ENCODE peak calls at places on chromosomes 3 and 15, in four cellular contexts. L is tibial artery; X is HepG2; C is CD4-positive, CD25-positive, alpha-beta regulatory T cell. R is an unnamed sample. For H3K4me1, the result is how much of the 10 kb centered on the place peaks cover.

GRCh38 chr3:81910244-81910852 is 148.9 kb upstream of the GBE1 start:
- DNase-seq in X (peak), C (peak), L (no peak), R (no peak)

GRCh38 chr15:32028921-32029320 is 1.4 kb upstream of the CHRNA7 start:
- DNase-seq in C (no peak), X (no peak), L (no peak), R (no peak)

GRCh38 chr3:159795050-159795449 is 193.6 kb upstream of the IL12A start:
- DNase-seq in C (no peak), L (no peak), X (no peak), R (no peak)

GRCh38 chr3:129018751-129019150 is 17.6 kb downstream of the EFCC1 start:
- DNase-seq in C (no peak), L (peak), X (no peak), R (no peak)

GRCh38 chr3:42984701-42985100 is 5.6 kb downstream of the GASK1A start:
- DNase-seq in C (no peak), L (no peak), X (no peak), R (no peak)

GRCh38 chr15:45454825-45455224 is 67.7 kb downstream of the SLC30A4 start:
- DNase-seq in C (peak), L (no peak), X (no peak), R (peak)

GRCh38 chr15:80072285-80072684 is 12.8 kb downstream of the ZFAND6 start:
- DNase-seq in X (peak), L (no peak), C (peak), R (no peak)

GRCh38 chr15:67126551-67127333 is 61.3 kb downstream of the SMAD3 start:
- DNase-seq in C (no peak), X (peak), L (peak), R (no peak)

GRCh38 chr3:126146525-126147146 is 33.8 kb downstream of the ALDH1L1 start:
- DNase-seq in C (no peak), X (no peak), L (peak), R (no peak)

GRCh38 chr3:85725809-85726208 is 767.0 kb downstream of the CADM2 start:
- DNase-seq in L (no peak), C (no peak), X (peak), R (no peak)

GRCh38 chr3:126983653-126984390 is 907 bp downstream of the PLXNA1 start:
- DNase-seq in C (peak), L (no peak), X (no peak), R (no peak)

GRCh38 chr3:49358217-49358883 is at the start of gene GPX1:
- DNase-seq in C (peak), L (peak), X (peak), R (peak)

GRCh38 chr3:16323737-16324136 is 58.7 kb downstream of the OXNAD1 start:
- DNase-seq in C (no peak), X (no peak), L (no peak), R (no peak)

GRCh38 chr15:99435138-99435695 is 130.6 kb upstream of the MEF2A start:
- DNase-seq in L (peak), C (no peak), X (no peak), R (no peak)

GRCh38 chr15:50828610-50829206 is 63.2 kb upstream of the SPPL2A start:
- DNase-seq in C (no peak), X (peak), L (no peak), R (no peak)

GRCh38 chr15:55652363-55652762 is 64.2 kb upstream of the PYGO1 start:
- DNase-seq in C (no peak), L (no peak), X (no peak), R (no peak)

GRCh38 chr3:133361435-133361834 is 38.4 kb upstream of the BFSP2 start:
- DNase-seq in X (no peak), C (no peak), L (no peak), R (no peak)

GRCh38 chr3:48367201-48367600 is 4.8 kb upstream of the FBXW12 start:
- DNase-seq in X (no peak), C (no peak), L (no peak), R (no peak)

GRCh38 chr3:99949956-99950670 is 132.5 kb downstream of the CMSS1 start:
- DNase-seq in X (no peak), C (no peak), L (no peak), R (no peak)

GRCh38 chr3:51940648-51941421 is 869 bp downstream of the RRP9 start:
- DNase-seq in C (no peak), X (no peak), L (peak), R (no peak)

GRCh38 chr3:39286771-39287170 is 6.9 kb upstream of the CX3CR1 start:
- DNase-seq in L (no peak), X (no peak), C (no peak), R (no peak)
- H3K4me1 ChIP-seq in L (under half), X (under half), C (under half), R (under half)

DNA sequence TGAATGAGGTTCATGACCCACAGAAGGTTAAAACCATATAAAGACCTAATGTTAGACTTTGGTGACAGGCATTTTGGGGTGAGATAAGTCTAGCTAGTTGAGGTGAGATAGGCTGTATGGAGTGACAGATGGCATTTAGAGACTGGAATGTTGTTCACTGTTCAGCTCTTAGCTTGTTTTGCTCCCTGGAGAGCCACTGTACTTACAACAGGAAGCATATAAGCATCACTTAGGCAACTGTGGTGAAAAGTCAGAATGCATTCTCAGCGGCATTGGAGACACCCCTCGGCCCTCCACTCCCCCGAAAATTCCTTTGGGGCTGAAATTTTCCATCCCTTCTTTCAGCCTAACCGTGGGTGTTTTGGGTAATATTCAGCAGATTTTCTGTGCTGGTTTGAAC is 73.4 kb downstream of the SLCO3A1 start:
- DNase-seq in C (no peak), X (no peak), L (no peak), R (no peak)
- H3K4me1 ChIP-seq in C (under half), X (under half), L (under half), R (half or more)

GRCh38 chr3:54928056-54928770 is at the start of gene LRTM1:
- DNase-seq in C (no peak), L (no peak), X (no peak), R (no peak)
- H3K4me1 ChIP-seq in C (under half), L (under half), X (under half), R (under half)

GRCh38 chr3:34073141-34073540 is 274.7 kb downstream of the PDCD6IP start:
- DNase-seq in X (no peak), C (no peak), L (no peak), R (no peak)
- H3K4me1 ChIP-seq in X (under half), C (under half), L (under half), R (under half)

DNA sequence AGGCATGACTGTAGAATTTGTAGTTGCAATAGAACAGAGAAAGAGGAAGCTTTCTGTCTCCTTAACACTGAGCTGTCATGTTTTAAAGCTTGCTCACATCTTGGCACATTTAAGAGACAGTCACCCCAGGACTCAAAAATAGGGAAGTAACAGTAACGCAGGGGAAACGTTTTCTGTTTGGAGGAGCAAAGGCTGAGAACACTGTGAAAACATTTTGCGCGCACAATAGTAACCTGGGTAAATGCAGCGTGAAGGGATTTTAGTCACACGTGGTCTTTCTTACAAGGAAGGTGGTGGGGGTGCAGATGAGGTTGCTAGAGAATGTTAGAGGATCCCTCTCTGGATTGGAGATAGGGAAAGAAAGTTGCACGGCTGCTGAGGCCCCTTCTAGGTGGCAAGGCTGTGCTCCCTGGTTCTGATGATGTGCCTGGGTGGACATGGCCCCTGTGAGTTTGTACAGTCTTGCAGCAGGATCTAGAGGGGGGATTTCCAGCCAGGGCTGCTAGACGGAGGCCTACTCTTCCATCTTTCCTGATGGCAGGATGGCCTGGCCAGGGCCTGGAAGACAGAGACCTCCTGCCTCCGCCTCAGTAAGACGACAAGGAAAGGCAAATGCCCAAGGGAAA is 12.0 kb downstream of the STARD5 start:
- DNase-seq in L (no peak), X (no peak), C (no peak), R (no peak)
- H3K4me1 ChIP-seq in L (under half), X (under half), C (under half), R (under half)

GRCh38 chr3:9408061-9408460 is 10.6 kb downstream of the SETD5 start:
- DNase-seq in X (no peak), L (no peak), C (no peak), R (no peak)
- H3K4me1 ChIP-seq in X (half or more), L (under half), C (half or more), R (half or more)

DNA sequence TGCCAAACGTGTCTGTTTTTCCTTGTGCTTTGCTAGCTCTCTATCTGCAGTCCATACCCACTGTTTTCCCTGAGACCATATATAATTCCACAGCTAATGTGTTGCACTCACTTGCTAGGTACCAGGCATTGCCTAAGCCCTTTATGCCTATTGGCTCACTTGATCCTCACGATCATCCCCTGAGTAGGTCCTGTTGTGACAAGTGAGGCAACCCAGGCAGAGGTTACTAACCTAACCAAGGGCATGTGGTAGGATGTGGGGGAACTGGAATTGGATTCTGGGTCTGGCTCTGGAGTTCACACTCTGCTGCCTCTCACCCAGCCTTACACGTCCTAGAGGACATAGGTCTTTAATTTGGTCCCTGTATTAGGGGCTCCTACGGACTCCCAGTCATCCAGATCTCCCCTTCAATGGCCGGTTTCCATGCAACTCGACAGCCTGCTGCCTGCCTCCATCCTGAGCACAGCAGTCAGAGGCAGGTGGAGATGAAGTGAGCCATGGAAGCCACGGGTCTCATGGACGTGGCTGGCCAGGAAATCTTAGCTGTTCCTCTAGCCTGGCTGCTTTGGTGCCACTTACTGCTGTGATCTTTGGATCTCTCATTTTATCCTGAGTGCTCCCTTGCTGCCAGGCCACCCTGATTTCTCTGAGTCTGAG is 38.9 kb upstream of the MYZAP start:
- DNase-seq in X (no peak), L (no peak), C (no peak), R (no peak)
- H3K4me1 ChIP-seq in X (under half), L (under half), C (under half), R (half or more)

GRCh38 chr15:101244039-101244781 is 7.6 kb downstream of the CHSY1 start:
- DNase-seq in C (no peak), X (peak), L (no peak), R (no peak)
- H3K4me1 ChIP-seq in C (half or more), X (half or more), L (under half), R (half or more)

GRCh38 chr3:69328903-69329302 is 57.0 kb downstream of the FRMD4B start:
- DNase-seq in L (no peak), X (no peak), C (no peak), R (no peak)
- H3K4me1 ChIP-seq in L (under half), X (under half), C (under half), R (half or more)

DNA sequence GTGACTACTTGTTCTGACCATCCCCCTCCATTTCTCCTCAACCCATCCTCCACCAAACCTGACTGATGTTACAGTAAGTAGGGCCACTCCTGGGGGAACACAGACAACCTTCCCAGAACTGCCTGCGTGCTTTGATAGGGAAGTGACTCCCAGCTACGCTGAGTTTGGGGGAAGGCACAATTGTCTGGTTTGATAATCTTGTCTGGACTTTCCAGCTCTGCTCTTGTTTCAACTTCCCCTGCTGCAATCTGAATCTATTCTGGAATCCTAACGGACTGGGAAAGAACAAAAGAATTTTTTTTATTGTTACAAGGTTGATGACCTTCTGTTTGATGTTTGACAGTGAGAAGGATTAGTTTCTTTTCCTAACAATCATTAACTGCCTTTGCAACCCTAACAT is 895.6 kb downstream of the ROBO1 start:
- DNase-seq in L (no peak), X (peak), C (no peak), R (no peak)
- H3K4me1 ChIP-seq in L (under half), X (half or more), C (under half), R (under half)

R was measured in left ventricle myocardium inferior.